ENCODE peak calls at places on chromosomes 3 and 15, in five cellular contexts. A, C, O, E and B are unnamed samples.

GRCh38 chr3:30124435-30125390 is 481.7 kb upstream of the TGFBR2 start:
- DNase-seq in A (no peak), C (no peak), O (no peak), E (no peak), B (no peak)

GRCh38 chr15:64333516-64333915 is 22.5 kb downstream of the CSNK1G1 start:
- DNase-seq in A (no peak), C (no peak), O (no peak), E (no peak), B (no peak)

GRCh38 chr15:98724495-98724894 is 76.2 kb downstream of the IGF1R start:
- DNase-seq in A (no peak), C (no peak), O (no peak), E (no peak), B (no peak)

GRCh38 chr3:195788711-195789581 is 22.8 kb downstream of the MUC4 start:
- DNase-seq in A (no peak), C (no peak), O (no peak), E (no peak), B (no peak)

GRCh38 chr15:63195257-63196023 is 6.0 kb downstream of the RAB8B start:
- DNase-seq in A (no peak), C (no peak), O (no peak), E (peak; percentile 41), B (no peak)

GRCh38 chr15:65423977-65424679 is 1.4 kb upstream of the IGDCC4 start:
- DNase-seq in A (no peak), C (no peak), O (no peak), E (peak; percentile 54), B (no peak)

GRCh38 chr15:98924311-98925049 is 83.1 kb downstream of the PGPEP1L start:
- DNase-seq in A (no peak), C (no peak), O (no peak), E (no peak), B (no peak)

GRCh38 chr3:26997226-26997625 is 372.0 kb downstream of the NEK10 start:
- DNase-seq in A (no peak), C (no peak), O (no peak), E (no peak), B (no peak)

GRCh38 chr3:74532446-74532845 is 82.0 kb downstream of the CNTN3 start:
- DNase-seq in A (no peak), C (no peak), O (no peak), E (no peak), B (no peak)

GRCh38 chr15:55916666-55917409 is 76.6 kb downstream of the NEDD4 start:
- DNase-seq in A (no peak), C (no peak), O (no peak), E (no peak), B (no peak)

GRCh38 chr15:67700023-67700422 is 125.3 kb upstream of the SKOR1 start:
- DNase-seq in A (no peak), C (no peak), O (no peak), E (no peak), B (no peak)

GRCh38 chr3:3107858-3108257 is 2.3 kb downstream of the IL5RA start:
- DNase-seq in A (no peak), C (no peak), O (no peak), E (no peak), B (no peak)

GRCh38 chr3:181622365-181622764 is 89.4 kb upstream of the SOX2 start:
- DNase-seq in A (no peak), C (no peak), O (no peak), E (no peak), B (no peak)

GRCh38 chr15:39028069-39028468 is 463.5 kb upstream of the RASGRP1 start:
- DNase-seq in A (no peak), C (no peak), O (no peak), E (no peak), B (no peak)

GRCh38 chr3:142964150-142964498 is 650 bp upstream of the PAQR9 start:
- DNase-seq in A (no peak), C (no peak), O (no peak), E (no peak), B (no peak)

GRCh38 chr3:45473841-45474240 is 85.5 kb downstream of the LARS2 start:
- DNase-seq in A (no peak), C (no peak), O (no peak), E (no peak), B (no peak)

GRCh38 chr15:39939487-39940452 is 5.9 kb downstream of the EIF2AK4 start:
- DNase-seq in A (no peak), C (no peak), O (peak; percentile 32), E (no peak), B (no peak)

GRCh38 chr3:122104515-122105194 is 49.5 kb downstream of the CD86 start:
- DNase-seq in A (no peak), C (no peak), O (no peak), E (no peak), B (no peak)

GRCh38 chr15:98442901-98443300 is 205.4 kb upstream of the IGF1R start:
- DNase-seq in A (no peak), C (no peak), O (no peak), E (no peak), B (no peak)

GRCh38 chr3:129015388-129016105 is 14.4 kb downstream of the EFCC1 start:
- DNase-seq in A (no peak), C (no peak), O (no peak), E (peak; percentile 52), B (no peak)

GRCh38 chr3:3110299-3110630 is at the start of gene IL5RA:
- DNase-seq in A (no peak), C (no peak), O (no peak), E (no peak), B (no peak)

GRCh38 chr15:73389971-73390544 is 21.3 kb upstream of the HCN4 start:
- DNase-seq in A (no peak), C (no peak), O (no peak), E (no peak), B (peak; percentile 43)

GRCh38 chr3:190424478-190425439 is 24.9 kb downstream of the TMEM207 start:
- DNase-seq in A (peak; percentile 79), C (peak; percentile 78), O (peak; percentile 20), E (peak; percentile 16), B (peak; percentile 77)

GRCh38 chr3:126446301-126446700 is 29.4 kb downstream of the ZXDC start:
- DNase-seq in A (no peak), C (no peak), O (no peak), E (no peak), B (no peak)

GRCh38 chr3:69767571-69767970 is 28.3 kb downstream of the MITF start:
- DNase-seq in A (no peak), C (no peak), O (no peak), E (no peak), B (no peak)

GRCh38 chr15:71921191-71921590 is 110.8 kb downstream of the NR2E3 start:
- DNase-seq in A (no peak), C (no peak), O (no peak), E (no peak), B (no peak)

GRCh38 chr3:15812183-15812582 is 14.4 kb upstream of the ANKRD28 start:
- DNase-seq in A (no peak), C (no peak), O (no peak), E (no peak), B (no peak)

GRCh38 chr15:71079208-71080044 is 35.8 kb upstream of the THSD4 start:
- DNase-seq in A (no peak), C (no peak), O (no peak), E (no peak), B (no peak)

GRCh38 chr15:66472176-66472999 is 25.2 kb downstream of the SNAPC5 start:
- DNase-seq in A (no peak), C (no peak), O (peak; percentile 78), E (no peak), B (peak; percentile 35)

GRCh38 chr3:193240850-193241706 is at the start of gene PLAAT1:
- DNase-seq in A (peak; percentile 70), C (no peak), O (no peak), E (peak; percentile 79), B (no peak)

GRCh38 chr15:75817151-75817935 is 25.9 kb upstream of the UBE2Q2 start:
- DNase-seq in A (no peak), C (no peak), O (no peak), E (no peak), B (no peak)

GRCh38 chr15:67762610-67763368 is 62.5 kb upstream of the SKOR1 start:
- DNase-seq in A (no peak), C (no peak), O (peak; percentile 85), E (no peak), B (no peak)

GRCh38 chr3:116001063-116001765 is 377.9 kb downstream of the GAP43 start:
- DNase-seq in A (no peak), C (no peak), O (no peak), E (no peak), B (no peak)

GRCh38 chr15:72184165-72184811 is 13.3 kb downstream of the GRAMD2A start:
- DNase-seq in A (peak; percentile 77), C (peak; percentile 13), O (no peak), E (no peak), B (peak; percentile 40)

GRCh38 chr3:3998140-3998977 is 199.1 kb downstream of the LRRN1 start:
- DNase-seq in A (peak; percentile 60), C (peak; percentile 2), O (peak; percentile 11), E (peak; percentile 27), B (peak; percentile 52)

GRCh38 chr15:51192560-51193280 is 98.0 kb upstream of the TNFAIP8L3 start:
- DNase-seq in A (peak; percentile 100), C (peak; percentile 61), O (peak; percentile 20), E (peak; percentile 76), B (peak; percentile 64)

GRCh38 chr15:78308422-78309021 is 9.1 kb upstream of the SKIC8 start:
- DNase-seq in A (peak; percentile 94), C (peak; percentile 54), O (no peak), E (peak; percentile 68), B (peak; percentile 41)

DNA sequence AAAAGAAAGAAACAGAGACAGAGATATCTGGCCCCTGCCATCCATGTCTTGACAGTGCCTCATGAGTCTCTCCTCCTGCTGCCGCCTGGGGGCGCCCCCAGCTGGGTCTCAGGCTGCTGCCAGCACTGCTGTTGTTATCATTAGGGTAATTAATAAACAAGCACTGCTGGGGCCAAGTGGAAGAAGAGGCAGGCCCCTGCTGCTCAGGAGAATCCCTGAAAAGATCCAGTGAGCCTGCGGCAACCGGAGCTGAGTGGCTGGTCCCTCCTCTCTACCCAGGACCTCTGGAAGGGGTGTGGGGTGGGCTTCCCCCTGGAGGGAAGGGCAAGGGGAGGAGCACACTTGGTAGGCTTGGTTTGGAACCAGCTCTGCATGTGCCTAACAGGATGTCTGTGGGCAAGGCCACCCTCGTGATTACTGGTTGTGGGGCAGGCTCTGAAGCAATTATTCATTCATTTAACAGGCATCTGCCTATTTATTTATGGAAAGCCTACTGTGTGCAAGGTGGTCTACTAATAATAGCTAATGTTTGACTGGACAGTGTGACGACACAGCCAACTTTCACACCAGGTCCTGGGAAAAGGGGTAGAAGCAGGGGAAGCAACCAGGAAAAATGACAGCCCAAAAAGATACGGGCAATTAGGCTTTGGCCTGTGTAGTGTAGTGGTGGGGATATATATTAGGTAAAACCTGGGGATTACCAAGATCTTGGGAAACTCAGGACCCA is 1.2 kb upstream of the TYRO3 start:
- DNase-seq in A (peak; percentile 84), C (peak; percentile 52), O (peak; percentile 7), E (peak; percentile 79), B (peak; percentile 47)
- TF ChIP-seq SP1 in A (no peak), C (no peak), O (no peak), E (no peak), B (no peak)

GRCh38 chr15:89021224-89021623 is 67.0 kb upstream of the ABHD2 start:
- DNase-seq in A (no peak), C (no peak), O (no peak), E (no peak), B (no peak)
- TF ChIP-seq POLR2AphosphoS5 in A (no peak), C (no peak), O (no peak), E (no peak), B (no peak)

GRCh38 chr3:147113293-147114045 is 292.9 kb downstream of the ZIC4 start:
- DNase-seq in A (no peak), C (no peak), O (no peak), E (no peak), B (no peak)
- TF ChIP-seq SP1 in A (no peak), C (no peak), O (no peak), E (no peak), B (no peak)

GRCh38 chr3:46484911-46485696 is 12.7 kb upstream of the RTP3 start:
- DNase-seq in A (no peak), C (no peak), O (no peak), E (peak; percentile 56), B (no peak)
- TF ChIP-seq POLR2AphosphoS5 in A (no peak), C (no peak), O (no peak), E (no peak), B (no peak)